ENCODE peak calls at places on chromosomes 6 and 20, in nine cellular contexts. G, S, V, E, U, D, J, A and K are unnamed samples.

GRCh38 chr6:10409766-10410209 is 5.1 kb downstream of the TFAP2A start:
- DNase-seq in G (no peak), S (no peak), V (no peak), E (no peak), U (no peak), D (no peak), J (no peak), A (no peak), K (no peak)

GRCh38 chr20:37323985-37324384 is 22.0 kb upstream of the SRC start:
- DNase-seq in G (no peak), S (no peak), V (no peak), E (no peak), U (no peak), D (no peak), J (peak; percentile 2), A (no peak), K (no peak)

GRCh38 chr6:38161754-38162492 is 342.4 kb downstream of the ZFAND3 start:
- DNase-seq in G (peak; percentile 22), S (no peak), V (no peak), E (no peak), U (no peak), D (no peak), J (peak; percentile 59), A (no peak), K (no peak)

GRCh38 chr6:150492507-150492906 is 107.2 kb upstream of the PLEKHG1 start:
- DNase-seq in G (no peak), S (no peak), V (no peak), E (no peak), U (no peak), D (no peak), J (no peak), A (no peak), K (no peak)

GRCh38 chr20:60001027-60001567 is 42.9 kb downstream of the CDH26 start:
- DNase-seq in G (no peak), S (no peak), V (peak; percentile 65), E (peak; percentile 56), U (no peak), D (no peak), J (no peak), A (no peak), K (no peak)

GRCh38 chr20:31841928-31842327 is 3.5 kb downstream of the FOXS1 start:
- DNase-seq in G (no peak), S (no peak), V (peak; percentile 80), E (no peak), U (no peak), D (no peak), J (peak; percentile 93), A (no peak), K (no peak)

GRCh38 chr6:9516207-9516606 is 898.7 kb downstream of the TFAP2A start:
- DNase-seq in G (no peak), S (peak; percentile 41), V (peak; percentile 42), E (no peak), U (no peak), D (no peak), J (no peak), A (no peak), K (no peak)

GRCh38 chr6:33746651-33747100 is at the start of gene IP6K3:
- DNase-seq in G (no peak), S (peak; percentile 61), V (no peak), E (no peak), U (no peak), D (peak; percentile 88), J (no peak), A (no peak), K (no peak)

GRCh38 chr6:79609225-79609595 is 21.9 kb upstream of the SH3BGRL2 start:
- DNase-seq in G (no peak), S (no peak), V (no peak), E (no peak), U (no peak), D (no peak), J (no peak), A (no peak), K (no peak)

GRCh38 chr6:141248056-141248799 is 884.5 kb upstream of the GJE1 start:
- DNase-seq in G (peak; percentile 10), S (no peak), V (no peak), E (no peak), U (no peak), D (no peak), J (no peak), A (no peak), K (no peak)

GRCh38 chr6:14744212-14744556 is 501.7 kb upstream of the JARID2 start:
- DNase-seq in G (no peak), S (no peak), V (no peak), E (no peak), U (no peak), D (no peak), J (no peak), A (no peak), K (no peak)

GRCh38 chr20:36275011-36275410 is 31.1 kb upstream of the DLGAP4 start:
- DNase-seq in G (no peak), S (no peak), V (no peak), E (no peak), U (no peak), D (no peak), J (peak; percentile 27), A (no peak), K (no peak)

GRCh38 chr6:125183391-125183790 is 29.8 kb downstream of the TPD52L1 start:
- DNase-seq in G (no peak), S (no peak), V (no peak), E (no peak), U (no peak), D (no peak), J (no peak), A (no peak), K (no peak)

GRCh38 chr6:1296542-1296941 is 15.4 kb upstream of the FOXQ1 start:
- DNase-seq in G (no peak), S (no peak), V (no peak), E (no peak), U (no peak), D (no peak), J (no peak), A (no peak), K (no peak)

GRCh38 chr6:147675281-147675680 is 166.8 kb downstream of the SAMD5 start:
- DNase-seq in G (no peak), S (no peak), V (no peak), E (no peak), U (no peak), D (no peak), J (no peak), A (no peak), K (no peak)

GRCh38 chr20:21183722-21184121 is 57.8 kb downstream of the KIZ start:
- DNase-seq in G (no peak), S (no peak), V (no peak), E (no peak), U (no peak), D (no peak), J (no peak), A (no peak), K (no peak)

GRCh38 chr6:11429577-11429976 is 108.0 kb upstream of the TMEM170B start:
- DNase-seq in G (no peak), S (no peak), V (no peak), E (no peak), U (no peak), D (no peak), J (no peak), A (no peak), K (no peak)

GRCh38 chr6:152984387-152984872 is 1.6 kb upstream of the FBXO5 start:
- DNase-seq in G (peak; percentile 45), S (no peak), V (no peak), E (peak; percentile 24), U (no peak), D (no peak), J (no peak), A (peak; percentile 19), K (no peak)

GRCh38 chr6:46014511-46015118 is 1.0 kb downstream of the CLIC5 start:
- DNase-seq in G (no peak), S (peak; percentile 63), V (peak; percentile 73), E (no peak), U (peak; percentile 12), D (no peak), J (no peak), A (no peak), K (no peak)

GRCh38 chr20:51310216-51310615 is 232.3 kb downstream of the NFATC2 start:
- DNase-seq in G (no peak), S (no peak), V (no peak), E (no peak), U (no peak), D (no peak), J (no peak), A (no peak), K (no peak)

GRCh38 chr6:14053776-14054175 is 63.8 kb upstream of the CD83 start:
- DNase-seq in G (no peak), S (no peak), V (no peak), E (no peak), U (no peak), D (no peak), J (no peak), A (no peak), K (no peak)

GRCh38 chr6:158472453-158472852 is 87.4 kb upstream of the TMEM181 start:
- DNase-seq in G (no peak), S (no peak), V (no peak), E (no peak), U (no peak), D (no peak), J (no peak), A (no peak), K (no peak)

GRCh38 chr6:22043284-22043962 is 253.4 kb downstream of the PRL start:
- DNase-seq in G (no peak), S (no peak), V (no peak), E (no peak), U (no peak), D (no peak), J (no peak), A (no peak), K (no peak)

GRCh38 chr20:41232971-41233926 is 84.3 kb downstream of the ZHX3 start:
- DNase-seq in G (no peak), S (no peak), V (no peak), E (no peak), U (no peak), D (no peak), J (no peak), A (no peak), K (no peak)

GRCh38 chr6:137761487-137761886 is 105.6 kb upstream of the TNFAIP3 start:
- DNase-seq in G (no peak), S (no peak), V (no peak), E (no peak), U (no peak), D (no peak), J (no peak), A (no peak), K (no peak)